ENCODE peak calls at places on chromosomes 2 and 18, in four cellular contexts. Z is stimulated activated memory B cell treated with anti-CD40 and anti-IgM and Interleukin-4, amounts not matched to agents 10 μg/mL and 1 μg/mL and 100 μg/mL, for 72 hours; N is aorta; H is upper lobe of left lung. L is an unnamed sample.

GRCh38 chr18:389658-390357 is 110.7 kb downstream of the COLEC12 start:
- ATAC-seq in Z (no peak), N (no peak), H (no peak), L (no peak)

GRCh38 chr2:239539083-239539775 is 138.4 kb upstream of the HDAC4 start:
- ATAC-seq in Z (peak; percentile 7), N (no peak), H (no peak), L (no peak)

GRCh38 chr2:152594022-152594712 is 123.1 kb downstream of the PRPF40A start:
- ATAC-seq in Z (peak; percentile 93), N (peak; percentile 85), H (peak; percentile 86), L (peak; percentile 69)

GRCh38 chr2:179460101-179460500 is 195.5 kb upstream of the SESTD1 start:
- ATAC-seq in Z (no peak), N (no peak), H (no peak), L (no peak)

GRCh38 chr2:220736778-220737177 is 835.3 kb downstream of the EPHA4 start:
- ATAC-seq in Z (no peak), N (peak; percentile 15), H (no peak), L (no peak)

GRCh38 chr2:82539222-82539621 is 1919.9 kb downstream of the SUCLG1 start:
- ATAC-seq in Z (no peak), N (no peak), H (no peak), L (no peak)

GRCh38 chr18:23528580-23529472 is 25.5 kb downstream of the RMC1 start:
- ATAC-seq in Z (no peak), N (peak; percentile 77), H (peak; percentile 90), L (peak; percentile 75)

GRCh38 chr2:110978871-110979833 is 141.6 kb upstream of the BCL2L11 start:
- ATAC-seq in Z (no peak), N (no peak), H (no peak), L (no peak)

GRCh38 chr2:178496049-178496448 is 15.8 kb downstream of the PLEKHA3 start:
- ATAC-seq in Z (no peak), N (no peak), H (no peak), L (no peak)

GRCh38 chr18:51195602-51196115 is 1.8 kb downstream of the MEX3C start:
- ATAC-seq in Z (no peak), N (no peak), H (no peak), L (no peak)

GRCh38 chr2:28515176-28515751 is 19.4 kb downstream of the PLB1 start:
- ATAC-seq in Z (no peak), N (no peak), H (no peak), L (no peak)

GRCh38 chr2:212548459-212548815 is 9.8 kb upstream of the ERBB4 start:
- ATAC-seq in Z (no peak), N (peak; percentile 68), H (peak; percentile 70), L (no peak)

GRCh38 chr2:70531419-70532130 is 22.1 kb downstream of the TGFA start:
- ATAC-seq in Z (peak; percentile 73), N (no peak), H (peak; percentile 50), L (no peak)

L was measured in gastroesophageal sphincter.